ENCODE peak calls at places on chromosomes 16 and 17, in six cellular contexts. G is fibroblast of pulmonary artery, M is iPS DF 19.7, Z is epithelial cell of esophagus, N is activated T-cell treated with anti-CD3 and anti-CD28 coated beads for 48 hours, J is tibial nerve. Q is an unnamed sample.

GRCh38 chr16:46629331-46629843 is 8.2 kb upstream of the SHCBP1 start:
- DNase-seq in J (no peak), G (peak), Z (peak), N (no peak), M (peak), Q (peak)

GRCh38 chr16:76441391-76441790 is 164.2 kb downstream of the CNTNAP4 start:
- DNase-seq in J (no peak), G (no peak), Z (no peak), N (no peak), M (no peak), Q (no peak)

GRCh38 chr16:28879841-28880588 is 1.7 kb downstream of the ATP2A1 start:
- DNase-seq in J (peak), M (no peak), G (peak), Z (peak), N (peak), Q (peak)

GRCh38 chr17:29722411-29723198 is 99.9 kb upstream of the CORO6 start:
- DNase-seq in M (no peak), Z (peak), N (no peak), G (peak), J (peak), Q (peak)

GRCh38 chr17:82551779-82552457 is 32.4 kb downstream of the FOXK2 start:
- DNase-seq in N (peak), G (peak), Z (peak), M (no peak), J (peak), Q (peak)

GRCh38 chr17:36198831-36199465 is 2.4 kb upstream of the CCL3L1 start:
- DNase-seq in J (no peak), M (no peak), Z (no peak), N (no peak), G (no peak), Q (no peak)

GRCh38 chr17:29628619-29629018 is 5.9 kb upstream of the CORO6 start:
- DNase-seq in J (no peak), N (no peak), M (no peak), G (no peak), Z (no peak), Q (no peak)

GRCh38 chr16:70161350-70161749 is 12.2 kb upstream of the CLEC18C start:
- DNase-seq in J (no peak), Z (peak), G (no peak), M (no peak), N (no peak), Q (no peak)

GRCh38 chr17:52157603-52158449 is 688 bp downstream of the CA10 start:
- DNase-seq in G (no peak), J (no peak), N (no peak), Z (no peak), M (no peak), Q (no peak)

GRCh38 chr16:23013484-23013883 is 135.8 kb downstream of the USP31 start:
- DNase-seq in Z (peak), G (peak), N (no peak), M (no peak), J (no peak), Q (no peak)

GRCh38 chr16:997440-998051 is 16.0 kb downstream of the SOX8 start:
- DNase-seq in M (no peak), G (peak), J (no peak), N (peak), Z (no peak), Q (peak)

GRCh38 chr16:81608515-81609209 is 164.1 kb downstream of the CMIP start:
- DNase-seq in M (no peak), N (no peak), Z (peak), G (peak), J (peak), Q (peak)

GRCh38 chr16:66049865-66050264 is 316.6 kb upstream of the CDH5 start:
- DNase-seq in J (no peak), G (no peak), M (no peak), Z (no peak), N (no peak), Q (no peak)

GRCh38 chr17:3647769-3648540 is 11.4 kb downstream of the CTNS start:
- DNase-seq in N (peak), M (no peak), J (no peak), G (peak), Z (peak), Q (peak)

GRCh38 chr17:74962622-74963394 is 9.8 kb downstream of the HID1 start:
- DNase-seq in J (no peak), N (no peak), Z (no peak), M (no peak), G (no peak), Q (no peak)

GRCh38 chr16:26344976-26345375 is 653.2 kb downstream of the HS3ST4 start:
- DNase-seq in N (no peak), J (no peak), M (no peak), Z (no peak), G (no peak), Q (no peak)

GRCh38 chr17:2138318-2138717 is 83.4 kb downstream of the HIC1 start:
- DNase-seq in N (no peak), Z (no peak), J (no peak), G (peak), M (no peak), Q (peak)

GRCh38 chr17:39605492-39606433 is 2.0 kb downstream of the NEUROD2 start:
- DNase-seq in M (no peak), J (no peak), N (no peak), Z (peak), G (no peak), Q (no peak)

GRCh38 chr17:45296003-45296832 is 20.6 kb downstream of the MAP3K14 start:
- DNase-seq in G (peak), J (no peak), N (no peak), M (no peak), Z (peak), Q (no peak)

GRCh38 chr16:29862383-29862883 is 593 bp downstream of the CDIPT start:
- DNase-seq in M (no peak), J (no peak), Z (peak), G (peak), N (no peak), Q (peak)

GRCh38 chr16:8795096-8795495 is 2.3 kb downstream of the TMEM186 start:
- DNase-seq in J (no peak), G (no peak), Z (no peak), M (no peak), N (no peak), Q (no peak)

GRCh38 chr17:41060052-41060604 is at the start of gene KRTAP2-3:
- DNase-seq in G (peak), Z (peak), N (no peak), J (no peak), M (no peak), Q (peak)

GRCh38 chr17:39801055-39801454 is 63.1 kb downstream of the IKZF3 start:
- DNase-seq in M (no peak), G (no peak), Z (no peak), N (no peak), J (no peak), Q (no peak)

GRCh38 chr17:51474764-51475163 is 214.4 kb downstream of the UTP18 start:
- DNase-seq in Z (no peak), M (no peak), G (no peak), J (no peak), N (no peak), Q (no peak)

GRCh38 chr17:31397256-31397939 is 5.9 kb downstream of the RAB11FIP4 start:
- DNase-seq in J (no peak), N (no peak), G (no peak), M (no peak), Z (no peak), Q (no peak)

GRCh38 chr17:43598359-43599045 is 52.4 kb upstream of the ETV4 start:
- DNase-seq in N (no peak), M (no peak), J (no peak), Z (no peak), G (no peak), Q (no peak)

GRCh38 chr17:49359990-49360795 is 1.9 kb downstream of the ZNF652 start:
- DNase-seq in M (no peak), Z (no peak), N (no peak), G (no peak), J (no peak), Q (peak)

GRCh38 chr16:73306901-73307413 is 259.0 kb upstream of the ZFHX3 start:
- DNase-seq in J (no peak), G (no peak), Z (no peak), M (no peak), N (no peak), Q (no peak)

GRCh38 chr17:18968945-18969887 is 17.3 kb downstream of the SLC5A10 start:
- DNase-seq in G (no peak), N (no peak), M (no peak), J (no peak), Z (peak), Q (no peak)

GRCh38 chr17:4043862-4044261 is 79.6 kb upstream of the ATP2A3 start:
- DNase-seq in N (peak), J (no peak), Z (no peak), M (no peak), G (no peak), Q (no peak)

GRCh38 chr16:12767897-12768296 is 35.8 kb downstream of the CPPED1 start:
- DNase-seq in G (no peak), Z (no peak), N (no peak), J (no peak), M (no peak), Q (no peak)

GRCh38 chr16:68291227-68291626 is 19.5 kb downstream of the SLC7A6OS start:
- DNase-seq in M (no peak), J (no peak), N (no peak), Z (no peak), G (no peak), Q (no peak)

GRCh38 chr16:86018487-86018886 is 119.5 kb downstream of the IRF8 start:
- DNase-seq in G (peak), J (no peak), Z (no peak), M (no peak), N (no peak), Q (peak)

GRCh38 chr16:26129997-26130396 is 438.2 kb downstream of the HS3ST4 start:
- DNase-seq in J (no peak), N (no peak), M (no peak), Z (no peak), G (no peak), Q (no peak)

GRCh38 chr17:71633391-71633849 is 487.4 kb upstream of the SOX9 start:
- DNase-seq in N (no peak), G (peak), J (no peak), M (no peak), Z (peak), Q (peak)

GRCh38 chr17:46943511-46944393 is 20.8 kb downstream of the GOSR2 start:
- DNase-seq in G (peak), N (no peak), Z (no peak), J (no peak), M (no peak), Q (peak)

Q was measured in fibroblast of villous mesenchyme.